ENCODE peak calls at places on chromosomes 5 and 9, in nine cellular contexts. One of them, this sample, is unnamed.

GRCh38 chr5:140148508-140148907 is 22.8 kb downstream of the IGIP start:
- DNase-seq in endothelial cell of umbilical vein: no peak
- DNase-seq in hypothalamus: no peak
- DNase-seq in KBM-7: no peak
- DNase-seq in adrenal gland: no peak
- DNase-seq in stromal cell of bone marrow: no peak
- DNase-seq in NT2/D1: no peak
- DNase-seq in A549: peak
- DNase-seq in posterior cingulate gyrus: no peak
- DNase-seq in this sample: no peak

GRCh38 chr5:175471628-175472027 is 6.7 kb upstream of the SFXN1 start:
- DNase-seq in hypothalamus: no peak
- DNase-seq in stromal cell of bone marrow: no peak
- DNase-seq in NT2/D1: no peak
- DNase-seq in adrenal gland: no peak
- DNase-seq in posterior cingulate gyrus: no peak
- DNase-seq in endothelial cell of umbilical vein: no peak
- DNase-seq in KBM-7: no peak
- DNase-seq in A549: no peak
- DNase-seq in this sample: no peak

GRCh38 chr9:125433461-125434001 is 171.9 kb downstream of the GAPVD1 start:
- DNase-seq in endothelial cell of umbilical vein: peak
- DNase-seq in NT2/D1: no peak
- DNase-seq in posterior cingulate gyrus: peak
- DNase-seq in hypothalamus: no peak
- DNase-seq in KBM-7: no peak
- DNase-seq in adrenal gland: no peak
- DNase-seq in A549: no peak
- DNase-seq in stromal cell of bone marrow: no peak
- DNase-seq in this sample: no peak

GRCh38 chr9:129708799-129709198 is 43.4 kb downstream of the PRRX2 start:
- DNase-seq in endothelial cell of umbilical vein: no peak
- DNase-seq in KBM-7: no peak
- DNase-seq in adrenal gland: no peak
- DNase-seq in NT2/D1: no peak
- DNase-seq in posterior cingulate gyrus: no peak
- DNase-seq in hypothalamus: no peak
- DNase-seq in A549: no peak
- DNase-seq in stromal cell of bone marrow: no peak
- DNase-seq in this sample: no peak

GRCh38 chr5:132098151-132098594 is 24.6 kb downstream of the CSF2 start:
- DNase-seq in A549: no peak
- DNase-seq in stromal cell of bone marrow: no peak
- DNase-seq in hypothalamus: no peak
- DNase-seq in adrenal gland: no peak
- DNase-seq in endothelial cell of umbilical vein: no peak
- DNase-seq in NT2/D1: no peak
- DNase-seq in KBM-7: no peak
- DNase-seq in posterior cingulate gyrus: no peak
- DNase-seq in this sample: no peak

GRCh38 chr9:127761491-127761904 is 17.0 kb downstream of the SH2D3C start:
- DNase-seq in A549: no peak
- DNase-seq in adrenal gland: no peak
- DNase-seq in NT2/D1: no peak
- DNase-seq in endothelial cell of umbilical vein: no peak
- DNase-seq in KBM-7: no peak
- DNase-seq in stromal cell of bone marrow: no peak
- DNase-seq in hypothalamus: no peak
- DNase-seq in posterior cingulate gyrus: no peak
- DNase-seq in this sample: no peak

GRCh38 chr9:123235448-123235847 is 32.9 kb downstream of the STRBP start:
- DNase-seq in endothelial cell of umbilical vein: no peak
- DNase-seq in posterior cingulate gyrus: no peak
- DNase-seq in adrenal gland: no peak
- DNase-seq in KBM-7: no peak
- DNase-seq in hypothalamus: no peak
- DNase-seq in A549: no peak
- DNase-seq in NT2/D1: no peak
- DNase-seq in stromal cell of bone marrow: no peak
- DNase-seq in this sample: no peak

GRCh38 chr9:24487946-24488345 is 57.8 kb downstream of the IZUMO3 start:
- DNase-seq in endothelial cell of umbilical vein: no peak
- DNase-seq in NT2/D1: no peak
- DNase-seq in KBM-7: no peak
- DNase-seq in A549: no peak
- DNase-seq in stromal cell of bone marrow: no peak
- DNase-seq in adrenal gland: no peak
- DNase-seq in posterior cingulate gyrus: no peak
- DNase-seq in hypothalamus: no peak
- DNase-seq in this sample: no peak

GRCh38 chr5:135667204-135667603 is 88.4 kb upstream of the CXCL14 start:
- DNase-seq in KBM-7: no peak
- DNase-seq in hypothalamus: no peak
- DNase-seq in stromal cell of bone marrow: no peak
- DNase-seq in A549: no peak
- DNase-seq in NT2/D1: no peak
- DNase-seq in posterior cingulate gyrus: no peak
- DNase-seq in adrenal gland: no peak
- DNase-seq in endothelial cell of umbilical vein: no peak
- DNase-seq in this sample: no peak

GRCh38 chr9:81801190-81801589 is 111.8 kb upstream of the TLE1 start:
- DNase-seq in stromal cell of bone marrow: peak
- DNase-seq in KBM-7: no peak
- DNase-seq in posterior cingulate gyrus: no peak
- DNase-seq in NT2/D1: no peak
- DNase-seq in hypothalamus: no peak
- DNase-seq in adrenal gland: peak
- DNase-seq in endothelial cell of umbilical vein: no peak
- DNase-seq in A549: peak
- DNase-seq in this sample: peak

GRCh38 chr5:94969174-94969573 is 315.7 kb downstream of the MCTP1 start:
- DNase-seq in stromal cell of bone marrow: peak
- DNase-seq in endothelial cell of umbilical vein: peak
- DNase-seq in A549: peak
- DNase-seq in hypothalamus: no peak
- DNase-seq in adrenal gland: no peak
- DNase-seq in posterior cingulate gyrus: no peak
- DNase-seq in KBM-7: peak
- DNase-seq in NT2/D1: no peak
- DNase-seq in this sample: no peak

GRCh38 chr9:128100581-128100980 is 26.9 kb downstream of the PTGES2 start:
- DNase-seq in posterior cingulate gyrus: peak
- DNase-seq in NT2/D1: no peak
- DNase-seq in endothelial cell of umbilical vein: no peak
- DNase-seq in stromal cell of bone marrow: no peak
- DNase-seq in A549: no peak
- DNase-seq in hypothalamus: no peak
- DNase-seq in KBM-7: no peak
- DNase-seq in adrenal gland: no peak
- DNase-seq in this sample: no peak

GRCh38 chr5:68710514-68710913 is 383.3 kb upstream of the SLC30A5 start:
- DNase-seq in adrenal gland: no peak
- DNase-seq in stromal cell of bone marrow: no peak
- DNase-seq in posterior cingulate gyrus: no peak
- DNase-seq in endothelial cell of umbilical vein: no peak
- DNase-seq in A549: no peak
- DNase-seq in KBM-7: no peak
- DNase-seq in hypothalamus: no peak
- DNase-seq in NT2/D1: no peak
- DNase-seq in this sample: no peak